ENCODE peak calls at places on chromosomes 2 and 18, in eight cellular contexts. C is NT2/D1, G is endothelial cell of umbilical vein, B is IMR-90, H is GM23248, K is neural progenitor cell, P is PC-3, Z is kidney. X is an unnamed sample.
A peak's percentile ranks its signal among the peaks of the same experiment; 100 is the strongest.

GRCh38 chr2:26724004-26724750 is 31.7 kb downstream of the KCNK3 start:
- DNase-seq in G (peak; percentile 6), P (peak; percentile 84), H (peak; percentile 94), C (no peak), Z (peak; percentile 92), K (no peak), B (peak; percentile 80), X (no peak)

GRCh38 chr2:56008661-56009411 is 85.3 kb upstream of the EFEMP1 start:
- DNase-seq in H (peak; percentile 95), K (peak; percentile 94), G (peak; percentile 99), Z (peak; percentile 84), B (peak; percentile 89), C (peak; percentile 49), P (peak; percentile 45), X (no peak)

GRCh38 chr2:136117391-136117841 is 533 bp downstream of the CXCR4 start:
- DNase-seq in B (peak; percentile 26), P (peak; percentile 12), C (no peak), Z (peak; percentile 89), H (peak; percentile 46), K (peak; percentile 82), G (peak; percentile 52), X (no peak)

GRCh38 chr2:133586978-133587377 is 18.7 kb upstream of the NCKAP5 start:
- DNase-seq in G (no peak), H (peak; percentile 68), B (no peak), Z (no peak), P (peak; percentile 86), K (no peak), C (no peak), X (no peak)

GRCh38 chr2:42359894-42360483 is 1.0 kb downstream of the COX7A2L start:
- DNase-seq in B (peak; percentile 58), C (no peak), G (peak; percentile 53), H (peak; percentile 81), Z (no peak), P (no peak), K (no peak), X (no peak)

GRCh38 chr2:190408538-190409271 is 550 bp downstream of the MFSD6 start:
- DNase-seq in C (no peak), Z (peak; percentile 83), P (peak; percentile 44), H (peak; percentile 55), B (no peak), G (peak; percentile 24), K (peak; percentile 51), X (no peak)

GRCh38 chr2:164510895-164511294 is 110.4 kb downstream of the GRB14 start:
- DNase-seq in H (no peak), B (no peak), Z (peak; percentile 26), K (no peak), G (no peak), C (no peak), P (no peak), X (no peak)

GRCh38 chr2:163469561-163469962 is 266.2 kb downstream of the FIGN start:
- DNase-seq in C (no peak), B (no peak), G (no peak), Z (no peak), P (no peak), K (no peak), H (peak; percentile 7), X (no peak)

GRCh38 chr18:77112161-77112801 is 20.3 kb downstream of the MBP start:
- DNase-seq in C (no peak), G (no peak), K (no peak), H (no peak), Z (peak; percentile 74), B (no peak), P (no peak), X (no peak)

GRCh38 chr18:35141567-35142269 is 99.1 kb upstream of the ZNF397 start:
- DNase-seq in H (no peak), C (no peak), G (no peak), K (no peak), B (no peak), Z (no peak), P (no peak), X (no peak)

GRCh38 chr2:237055386-237056095 is 30.1 kb upstream of the COPS8 start:
- DNase-seq in B (no peak), G (no peak), H (no peak), P (no peak), C (no peak), Z (no peak), K (no peak), X (no peak)

GRCh38 chr18:80176334-80177080 is 67.4 kb downstream of the ADNP2 start:
- DNase-seq in P (peak; percentile 18), G (no peak), B (peak; percentile 54), Z (peak; percentile 53), H (peak; percentile 54), C (no peak), K (no peak), X (no peak)

GRCh38 chr18:37537868-37538525 is 27.6 kb downstream of the CELF4 start:
- DNase-seq in G (peak; percentile 44), K (peak; percentile 86), B (peak; percentile 44), H (peak; percentile 83), C (no peak), P (peak; percentile 41), Z (peak; percentile 91), X (no peak)

GRCh38 chr18:2717407-2717806 is 61.9 kb downstream of the SMCHD1 start:
- DNase-seq in K (no peak), H (no peak), B (no peak), Z (no peak), C (no peak), G (no peak), P (no peak), X (no peak)

GRCh38 chr2:2762166-2762897 is 431.3 kb upstream of the MYT1L start:
- DNase-seq in C (no peak), H (no peak), K (no peak), Z (peak; percentile 56), B (no peak), G (no peak), P (no peak), X (no peak)

GRCh38 chr2:207939342-207940108 is 85.8 kb downstream of the PLEKHM3 start:
- DNase-seq in G (no peak), P (peak; percentile 68), B (no peak), C (no peak), H (no peak), K (no peak), Z (no peak), X (no peak)

GRCh38 chr2:219388127-219388844 is 574 bp upstream of the DNPEP start:
- DNase-seq in Z (peak; percentile 100), K (peak; percentile 97), G (peak; percentile 96), H (peak; percentile 99), B (peak; percentile 95), P (peak; percentile 95), C (peak; percentile 88), X (peak; percentile 70)

GRCh38 chr2:219387284-219388126 is at the start of gene DNPEP:
- DNase-seq in H (peak; percentile 97), C (peak; percentile 76), G (peak; percentile 85), P (peak; percentile 83), K (peak; percentile 96), Z (peak; percentile 99), B (peak; percentile 89), X (peak; percentile 59)

GRCh38 chr2:219384872-219385271 is 2.8 kb downstream of the DNPEP start:
- DNase-seq in B (no peak), C (no peak), P (no peak), G (no peak), H (no peak), K (no peak), Z (no peak), X (no peak)

GRCh38 chr2:219385958-219386520 is 1.7 kb downstream of the DNPEP start:
- DNase-seq in Z (peak; percentile 76), K (no peak), P (no peak), G (no peak), H (no peak), B (no peak), C (no peak), X (no peak)

GRCh38 chr2:219386532-219387280 is 1.0 kb downstream of the DNPEP start:
- DNase-seq in Z (peak; percentile 79), C (no peak), B (no peak), P (no peak), K (no peak), G (no peak), H (peak; percentile 39), X (no peak)
- H3K9ac ChIP-seq in Z (peak overlapping the region; percentile 79), C (peak overlapping the region; percentile 86), B (peak overlapping the region; percentile 83), P (peak overlapping the region; percentile 99), K (peak overlapping the region; percentile 24), G (peak overlapping the region; percentile 81), H (peak overlapping the region; percentile 89), X (peak overlapping the region; percentile 95)

GRCh38 chr2:43998263-43998662 is 2.5 kb upstream of the LRPPRC start:
- DNase-seq in B (no peak), C (no peak), Z (no peak), G (no peak), H (no peak), P (no peak), K (no peak), X (no peak)

GRCh38 chr2:43989549-43989948 is 6.2 kb downstream of the LRPPRC start:
- DNase-seq in H (no peak), G (no peak), B (no peak), C (no peak), Z (no peak), K (no peak), P (no peak), X (no peak)

GRCh38 chr2:43995733-43996533 is at the start of gene LRPPRC:
- DNase-seq in H (peak; percentile 99), G (peak; percentile 95), B (peak; percentile 97), C (peak; percentile 92), Z (peak; percentile 96), K (peak; percentile 97), P (peak; percentile 94), X (peak; percentile 67)

DNA sequence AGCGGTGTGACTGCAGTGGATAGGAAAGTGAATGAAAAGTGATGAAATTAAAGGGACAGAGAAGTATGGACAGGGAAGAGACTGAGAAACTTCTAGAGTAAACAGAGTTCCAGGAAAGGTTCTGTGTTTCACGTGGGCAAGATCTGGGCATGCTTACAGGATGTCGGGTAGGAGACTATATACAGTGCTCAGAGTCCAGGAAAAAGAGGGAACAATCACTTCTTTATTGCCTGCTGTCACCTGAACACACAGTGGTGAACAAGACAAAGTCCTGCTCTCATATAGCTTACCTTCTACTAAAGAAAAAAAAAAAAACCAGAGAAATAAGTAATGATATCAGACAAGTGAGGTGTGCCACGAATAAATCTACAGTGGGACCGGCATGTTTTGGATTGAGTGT is 2.4 kb downstream of the LRPPRC start:
- DNase-seq in H (no peak), K (no peak), Z (no peak), C (no peak), B (no peak), P (no peak), G (no peak), X (no peak)
- H3K4me3 ChIP-seq in H (no peak overlapping the region), K (no peak overlapping the region), Z (no peak overlapping the region), C (no peak overlapping the region), B (no peak overlapping the region), P (peak overlapping the region; percentile 89), G (no peak overlapping the region), X (no peak overlapping the region)

GRCh38 chr18:23377669-23378469 is 75.2 kb upstream of the RIOK3 start:
- DNase-seq in H (peak; percentile 92), K (no peak), B (peak; percentile 92), C (no peak), G (peak; percentile 90), P (peak; percentile 89), Z (no peak), X (peak; percentile 63)
- H3K9ac ChIP-seq in H (peak overlapping the region; percentile 61), K (no peak overlapping the region), B (no peak overlapping the region), C (no peak overlapping the region), G (peak overlapping the region; percentile 49), P (peak overlapping the region; percentile 48), Z (no peak overlapping the region), X (peak overlapping the region; percentile 62)

DNA sequence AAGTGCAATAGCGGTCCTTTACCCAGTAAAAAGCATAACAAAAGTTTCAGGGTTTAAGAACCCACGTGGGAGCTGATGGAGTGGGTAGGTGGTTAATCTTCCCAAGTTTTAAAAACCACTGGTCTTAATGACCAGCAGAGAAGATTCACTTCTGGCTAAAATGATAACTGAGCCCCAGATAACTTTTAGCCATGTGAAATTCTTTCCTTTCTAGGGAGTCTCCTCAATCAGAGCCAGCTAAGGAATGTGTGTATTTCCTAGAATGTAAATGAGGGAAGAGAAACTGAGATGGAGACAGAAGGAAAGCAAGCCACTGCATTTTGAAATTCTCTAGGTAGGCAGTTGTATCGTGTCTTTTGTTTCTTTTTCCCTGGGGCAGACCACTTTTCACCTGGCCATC is 1.6 kb downstream of the COLEC12 start:
- DNase-seq in G (no peak), C (no peak), Z (no peak), P (no peak), B (no peak), K (no peak), H (peak; percentile 32), X (no peak)
- H3K4me3 ChIP-seq in G (peak overlapping the region; percentile 5), C (peak overlapping the region; percentile 56), Z (peak overlapping the region; percentile 45), P (peak overlapping the region; percentile 44), B (peak overlapping the region; percentile 35), K (peak overlapping the region; percentile 74), H (peak overlapping the region; percentile 77), X (no peak overlapping the region)

X was measured in keratinocyte.